ENCODE peak calls at places on chromosome 9, in eight cellular contexts. One of them, this sample, is unnamed.

GRCh38 chr9:21967169-21967568 is 27.0 kb downstream of the CDKN2A start:
- DNase-seq in stimulated activated CD4-positive, alpha-beta T cell treated with anti-CD3 and anti-CD28 coated beads, Interleukin-12 subunit alpha, Interleukin-12 subunit beta, amount 100 ng/mL, for 4 hours: no peak
- DNase-seq in GM10248: no peak
- DNase-seq in H54: no peak
- DNase-seq in ACHN: no peak
- DNase-seq in fibroblast of mammary gland: no peak
- DNase-seq in RPMI7951: no peak
- DNase-seq in activated CD8-positive, alpha-beta memory T cell treated with anti-CD3 and anti-CD28 coated beads for 4 hours: no peak
- DNase-seq in this sample: no peak

GRCh38 chr9:131733601-131734061 is 6.2 kb downstream of the RAPGEF1 start:
- DNase-seq in stimulated activated CD4-positive, alpha-beta T cell treated with anti-CD3 and anti-CD28 coated beads, Interleukin-12 subunit alpha, Interleukin-12 subunit beta, amount 100 ng/mL, for 4 hours: no peak
- DNase-seq in RPMI7951: peak
- DNase-seq in ACHN: peak
- DNase-seq in GM10248: no peak
- DNase-seq in fibroblast of mammary gland: peak
- DNase-seq in H54: peak
- DNase-seq in activated CD8-positive, alpha-beta memory T cell treated with anti-CD3 and anti-CD28 coated beads for 4 hours: no peak
- DNase-seq in this sample: peak

GRCh38 chr9:119003882-119004617 is 365.2 kb downstream of the BRINP1 start:
- DNase-seq in GM10248: no peak
- DNase-seq in fibroblast of mammary gland: peak
- DNase-seq in H54: no peak
- DNase-seq in stimulated activated CD4-positive, alpha-beta T cell treated with anti-CD3 and anti-CD28 coated beads, Interleukin-12 subunit alpha, Interleukin-12 subunit beta, amount 100 ng/mL, for 4 hours: no peak
- DNase-seq in activated CD8-positive, alpha-beta memory T cell treated with anti-CD3 and anti-CD28 coated beads for 4 hours: no peak
- DNase-seq in ACHN: peak
- DNase-seq in RPMI7951: no peak
- DNase-seq in this sample: peak

GRCh38 chr9:114302727-114303126 is 20.2 kb upstream of the ORM1 start:
- DNase-seq in activated CD8-positive, alpha-beta memory T cell treated with anti-CD3 and anti-CD28 coated beads for 4 hours: no peak
- DNase-seq in RPMI7951: no peak
- DNase-seq in stimulated activated CD4-positive, alpha-beta T cell treated with anti-CD3 and anti-CD28 coated beads, Interleukin-12 subunit alpha, Interleukin-12 subunit beta, amount 100 ng/mL, for 4 hours: no peak
- DNase-seq in GM10248: no peak
- DNase-seq in fibroblast of mammary gland: no peak
- DNase-seq in ACHN: no peak
- DNase-seq in H54: no peak
- DNase-seq in this sample: no peak

GRCh38 chr9:129306318-129306973 is 128.4 kb upstream of the IER5L start:
- DNase-seq in stimulated activated CD4-positive, alpha-beta T cell treated with anti-CD3 and anti-CD28 coated beads, Interleukin-12 subunit alpha, Interleukin-12 subunit beta, amount 100 ng/mL, for 4 hours: no peak
- DNase-seq in ACHN: no peak
- DNase-seq in GM10248: no peak
- DNase-seq in activated CD8-positive, alpha-beta memory T cell treated with anti-CD3 and anti-CD28 coated beads for 4 hours: no peak
- DNase-seq in H54: no peak
- DNase-seq in fibroblast of mammary gland: no peak
- DNase-seq in RPMI7951: no peak
- DNase-seq in this sample: no peak

GRCh38 chr9:129816501-129817435 is 7.2 kb downstream of the TOR1A start:
- DNase-seq in stimulated activated CD4-positive, alpha-beta T cell treated with anti-CD3 and anti-CD28 coated beads, Interleukin-12 subunit alpha, Interleukin-12 subunit beta, amount 100 ng/mL, for 4 hours: no peak
- DNase-seq in RPMI7951: no peak
- DNase-seq in fibroblast of mammary gland: no peak
- DNase-seq in activated CD8-positive, alpha-beta memory T cell treated with anti-CD3 and anti-CD28 coated beads for 4 hours: no peak
- DNase-seq in ACHN: no peak
- DNase-seq in H54: no peak
- DNase-seq in GM10248: no peak
- DNase-seq in this sample: no peak

GRCh38 chr9:123465304-123465703 is 109.3 kb downstream of the CRB2 start:
- DNase-seq in fibroblast of mammary gland: no peak
- DNase-seq in stimulated activated CD4-positive, alpha-beta T cell treated with anti-CD3 and anti-CD28 coated beads, Interleukin-12 subunit alpha, Interleukin-12 subunit beta, amount 100 ng/mL, for 4 hours: no peak
- DNase-seq in activated CD8-positive, alpha-beta memory T cell treated with anti-CD3 and anti-CD28 coated beads for 4 hours: no peak
- DNase-seq in GM10248: no peak
- DNase-seq in ACHN: no peak
- DNase-seq in H54: no peak
- DNase-seq in RPMI7951: no peak
- DNase-seq in this sample: no peak

GRCh38 chr9:136978073-136978864 is 965 bp downstream of the PTGDS start:
- DNase-seq in activated CD8-positive, alpha-beta memory T cell treated with anti-CD3 and anti-CD28 coated beads for 4 hours: peak
- DNase-seq in GM10248: peak
- DNase-seq in fibroblast of mammary gland: peak
- DNase-seq in H54: peak
- DNase-seq in stimulated activated CD4-positive, alpha-beta T cell treated with anti-CD3 and anti-CD28 coated beads, Interleukin-12 subunit alpha, Interleukin-12 subunit beta, amount 100 ng/mL, for 4 hours: peak
- DNase-seq in RPMI7951: no peak
- DNase-seq in ACHN: peak
- DNase-seq in this sample: peak

GRCh38 chr9:117013596-117013995 is 326.5 kb downstream of the TRIM32 start:
- DNase-seq in fibroblast of mammary gland: no peak
- DNase-seq in H54: no peak
- DNase-seq in GM10248: no peak
- DNase-seq in RPMI7951: no peak
- DNase-seq in stimulated activated CD4-positive, alpha-beta T cell treated with anti-CD3 and anti-CD28 coated beads, Interleukin-12 subunit alpha, Interleukin-12 subunit beta, amount 100 ng/mL, for 4 hours: no peak
- DNase-seq in ACHN: no peak
- DNase-seq in activated CD8-positive, alpha-beta memory T cell treated with anti-CD3 and anti-CD28 coated beads for 4 hours: no peak
- DNase-seq in this sample: no peak

This sample was measured in EL.